ENCODE peak calls at places on chromosome 19, in six cellular contexts. Y is H9, W is neuronal stem cell, P is IMR-90, R is H1, I is mesenchymal stem cell. S is an unnamed sample.
A peak's percentile ranks its signal among the peaks of the same experiment; 100 is the strongest.

GRCh38 chr19:15562861-15563260 is 52.2 kb upstream of the CYP4F8 start:
- DNase-seq in Y (no peak), P (peak; percentile 4), R (no peak), W (no peak), I (no peak), S (no peak)

GRCh38 chr19:42110658-42111057 is 21.6 kb downstream of the POU2F2 start:
- DNase-seq in Y (no peak), I (no peak), P (no peak), W (no peak), R (no peak), S (no peak)

GRCh38 chr19:4445963-4446668 is 11.5 kb downstream of the UBXN6 start:
- DNase-seq in I (no peak), Y (no peak), R (no peak), W (no peak), P (no peak), S (no peak)

GRCh38 chr19:10871711-10872550 is 578 bp downstream of the CARM1 start:
- DNase-seq in R (no peak), W (no peak), P (no peak), Y (no peak), I (peak; percentile 41), S (peak; percentile 31)

GRCh38 chr19:8893419-8893818 is 61.2 kb downstream of the MBD3L1 start:
- DNase-seq in I (no peak), P (no peak), Y (no peak), W (no peak), R (no peak), S (no peak)

GRCh38 chr19:32653626-32653968 is 21.4 kb downstream of the ANKRD27 start:
- DNase-seq in Y (no peak), I (no peak), W (no peak), R (no peak), P (no peak), S (no peak)

GRCh38 chr19:7869453-7869909 is 4.7 kb downstream of the PRR36 start:
- DNase-seq in Y (peak; percentile 81), R (no peak), W (no peak), I (peak; percentile 61), P (peak; percentile 28), S (peak; percentile 79)

GRCh38 chr19:58328999-58329398 is 2.2 kb downstream of the ZSCAN22 start:
- DNase-seq in P (no peak), W (peak; percentile 47), R (peak; percentile 27), I (no peak), Y (peak; percentile 77), S (no peak)

GRCh38 chr19:12828494-12828893 is 5.9 kb downstream of the RTBDN start:
- DNase-seq in I (no peak), W (no peak), R (no peak), Y (peak; percentile 89), P (no peak), S (no peak)

GRCh38 chr19:3068071-3068470 is 5.8 kb upstream of the TLE5 start:
- DNase-seq in R (no peak), P (no peak), Y (no peak), W (no peak), I (no peak), S (no peak)

GRCh38 chr19:34733266-34733825 is 697 bp upstream of the ZNF181 start:
- DNase-seq in R (peak; percentile 17), P (no peak), W (no peak), Y (peak; percentile 72), I (no peak), S (peak; percentile 79)

GRCh38 chr19:6475321-6476108 is 6.1 kb downstream of the DENND1C start:
- DNase-seq in R (no peak), W (no peak), P (no peak), Y (peak; percentile 77), I (no peak), S (no peak)

GRCh38 chr19:41249707-41250423 is 14.3 kb upstream of the HNRNPUL1 start:
- DNase-seq in Y (no peak), P (no peak), I (no peak), W (no peak), R (no peak), S (peak; percentile 54)

GRCh38 chr19:45716314-45717130 is 14.2 kb downstream of the FBXO46 start:
- DNase-seq in I (peak; percentile 35), Y (no peak), P (no peak), W (no peak), R (no peak), S (peak; percentile 32)

GRCh38 chr19:46383846-46384245 is 29.5 kb downstream of the CCDC8 start:
- DNase-seq in I (no peak), W (no peak), P (no peak), R (no peak), Y (peak; percentile 20), S (no peak)

GRCh38 chr19:52028780-52029123 is 573 bp upstream of the ZNF614 start:
- DNase-seq in P (no peak), I (no peak), W (no peak), R (no peak), Y (no peak), S (no peak)

GRCh38 chr19:36172852-36173251 is 20.6 kb upstream of the COX7A1 start:
- DNase-seq in P (no peak), R (no peak), Y (no peak), I (no peak), W (no peak), S (no peak)

GRCh38 chr19:11421607-11422098 is 2.5 kb upstream of the RGL3 start:
- DNase-seq in W (no peak), Y (peak; percentile 92), P (no peak), R (peak; percentile 70), I (no peak), S (peak; percentile 45)

GRCh38 chr19:18046066-18046718 is 38.2 kb downstream of the ARRDC2 start:
- DNase-seq in I (peak; percentile 85), Y (no peak), W (no peak), P (peak; percentile 82), R (no peak), S (peak; percentile 30)

GRCh38 chr19:13400296-13400695 is 106.0 kb downstream of the CACNA1A start:
- DNase-seq in Y (no peak), R (no peak), P (no peak), W (no peak), I (no peak), S (no peak)

GRCh38 chr19:33796164-33797100 is at the start of gene KCTD15:
- DNase-seq in R (no peak), I (peak; percentile 73), P (peak; percentile 31), W (peak; percentile 61), Y (peak; percentile 47), S (no peak)

GRCh38 chr19:29942404-29943261 is 594 bp downstream of the URI1 start:
- DNase-seq in Y (peak; percentile 59), R (no peak), I (peak; percentile 53), W (peak; percentile 54), P (no peak), S (peak; percentile 59)
- H3K4ac ChIP-seq in Y (no peak overlapping the region), R (peak overlapping the region; percentile 5), I (peak overlapping the region; percentile 81), W (no peak overlapping the region), P (peak overlapping the region; percentile 79), S (peak overlapping the region; percentile 51)

GRCh38 chr19:27679399-27679798 is 1533.6 kb downstream of the UQCRFS1 start:
- DNase-seq in W (no peak), Y (peak; percentile 1), R (no peak), P (no peak), I (no peak), S (no peak)

GRCh38 chr19:27684293-27684692 is 1528.7 kb downstream of the UQCRFS1 start:
- DNase-seq in Y (no peak), P (no peak), R (no peak), W (no peak), I (no peak), S (no peak)

GRCh38 chr19:27679905-27680304 is 1533.0 kb downstream of the UQCRFS1 start:
- DNase-seq in I (no peak), W (no peak), R (no peak), P (no peak), Y (peak; percentile 1), S (no peak)

GRCh38 chr19:27676877-27677276 is 1536.1 kb downstream of the UQCRFS1 start:
- DNase-seq in P (no peak), Y (peak; percentile 2), W (no peak), I (no peak), R (no peak), S (no peak)

GRCh38 chr19:27681972-27682371 is 1531.0 kb downstream of the UQCRFS1 start:
- DNase-seq in R (no peak), Y (no peak), W (no peak), I (no peak), P (no peak), S (no peak)
- H3K9me3 ChIP-seq in R (peaks cover 40% of the 10 kb centered on the region), Y (peaks cover 82% of the 10 kb centered on the region), W (peaks cover 4% of the 10 kb centered on the region), I (peaks cover 46% of the 10 kb centered on the region), P (peaks cover 12% of the 10 kb centered on the region), S (peaks cover 13% of the 10 kb centered on the region)

DNA sequence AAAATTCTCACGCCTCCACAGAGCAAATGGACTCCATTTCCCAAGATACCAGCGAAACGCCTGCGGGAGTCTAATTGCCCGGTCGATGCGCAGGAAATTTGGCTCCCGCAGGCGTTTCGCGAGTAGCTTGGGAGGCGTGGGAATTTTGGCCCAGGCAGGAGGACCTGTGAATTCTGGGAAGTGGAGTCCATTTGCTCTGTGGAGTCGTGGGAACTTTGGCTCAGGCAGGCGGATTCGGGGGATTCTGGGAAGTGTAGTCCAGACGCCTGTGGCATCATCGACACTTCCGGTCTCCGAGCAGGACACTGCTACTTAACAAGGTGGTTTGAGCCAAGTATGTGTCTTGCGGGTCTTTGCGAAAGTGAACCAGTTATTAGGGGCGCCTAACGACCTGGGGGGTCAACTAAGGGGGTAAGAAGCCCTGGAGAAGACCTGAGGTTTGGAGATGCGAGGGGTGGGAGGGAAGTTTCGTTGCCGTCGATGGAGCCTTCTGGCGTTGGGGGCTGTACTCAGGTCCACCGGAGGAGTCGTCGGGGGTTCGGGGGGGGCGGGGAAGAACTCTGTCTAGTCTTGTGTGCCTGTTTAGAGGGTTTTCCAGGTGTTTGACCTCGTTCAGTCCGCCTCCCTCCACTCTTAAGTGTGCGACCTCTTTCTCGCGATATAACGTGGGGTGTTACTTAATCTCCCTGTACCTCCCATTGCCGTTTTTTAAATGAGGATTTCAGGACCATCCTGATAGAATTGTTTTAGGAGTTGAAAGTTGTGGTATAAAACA is at the start of gene ZNF155:
- DNase-seq in W (peak; percentile 92), I (peak; percentile 98), R (peak; percentile 94), Y (peak; percentile 96), P (peak; percentile 97), S (peak; percentile 96)
- H3K4ac ChIP-seq in W (no peak within 1 kb of the TSS), I (peak within 1 kb of the TSS; percentile 50), R (no peak within 1 kb of the TSS), Y (no peak within 1 kb of the TSS), P (peak within 1 kb of the TSS; percentile 80), S (peak within 1 kb of the TSS; percentile 69)

GRCh38 chr19:47490031-47490430 is 6.0 kb upstream of the KPTN start:
- DNase-seq in R (no peak), Y (no peak), I (no peak), P (no peak), W (no peak), S (no peak)
- H3K9me3 ChIP-seq in R (no peaks in the 10 kb centered on the region), Y (no peaks in the 10 kb centered on the region), I (no peaks in the 10 kb centered on the region), P (no peaks in the 10 kb centered on the region), W (peaks cover 2% of the 10 kb centered on the region), S (no peaks in the 10 kb centered on the region)